ENCODE peak calls at places on chromosomes 12 and 14, in ten cellular contexts. One of them, this sample, is unnamed.

GRCh38 chr14:38721822-38722431 is 381.1 kb downstream of the SEC23A start:
- DNase-seq in left kidney: peak; percentile 79
- DNase-seq in cardiac muscle cell: peak; percentile 72
- DNase-seq in GM13977: peak; percentile 34
- DNase-seq in BE2C: peak; percentile 60
- DNase-seq in RWPE1: peak; percentile 3
- DNase-seq in NCI-H510A treated with DMSO at 0.1 percent for 48 hours: no peak
- DNase-seq in left cardiac atrium: peak; percentile 52
- DNase-seq in activated T-helper 9 cell treated with anti-CD3 and anti-CD28 coated beads, Interleukin-2, amount 50 U/mL, for 16 hours: no peak
- DNase-seq in fibroblast of the aortic adventitia: peak; percentile 43
- DNase-seq in this sample: peak; percentile 66

GRCh38 chr12:77384941-77385340 is 319.6 kb upstream of the E2F7 start:
- DNase-seq in left cardiac atrium: no peak
- DNase-seq in NCI-H510A treated with DMSO at 0.1 percent for 48 hours: no peak
- DNase-seq in cardiac muscle cell: no peak
- DNase-seq in fibroblast of the aortic adventitia: no peak
- DNase-seq in GM13977: no peak
- DNase-seq in activated T-helper 9 cell treated with anti-CD3 and anti-CD28 coated beads, Interleukin-2, amount 50 U/mL, for 16 hours: no peak
- DNase-seq in RWPE1: no peak
- DNase-seq in left kidney: no peak
- DNase-seq in BE2C: no peak
- DNase-seq in this sample: no peak

GRCh38 chr12:80001562-80001961 is 66.7 kb upstream of the PPP1R12A start:
- DNase-seq in left cardiac atrium: no peak
- DNase-seq in GM13977: no peak
- DNase-seq in fibroblast of the aortic adventitia: no peak
- DNase-seq in activated T-helper 9 cell treated with anti-CD3 and anti-CD28 coated beads, Interleukin-2, amount 50 U/mL, for 16 hours: no peak
- DNase-seq in cardiac muscle cell: no peak
- DNase-seq in BE2C: no peak
- DNase-seq in RWPE1: peak; percentile 72
- DNase-seq in left kidney: no peak
- DNase-seq in NCI-H510A treated with DMSO at 0.1 percent for 48 hours: no peak
- DNase-seq in this sample: no peak

GRCh38 chr12:125029756-125030358 is 35.4 kb upstream of the AACS start:
- DNase-seq in NCI-H510A treated with DMSO at 0.1 percent for 48 hours: no peak
- DNase-seq in cardiac muscle cell: no peak
- DNase-seq in left kidney: no peak
- DNase-seq in GM13977: no peak
- DNase-seq in fibroblast of the aortic adventitia: no peak
- DNase-seq in left cardiac atrium: no peak
- DNase-seq in activated T-helper 9 cell treated with anti-CD3 and anti-CD28 coated beads, Interleukin-2, amount 50 U/mL, for 16 hours: no peak
- DNase-seq in RWPE1: no peak
- DNase-seq in BE2C: no peak
- DNase-seq in this sample: peak; percentile 68

GRCh38 chr12:80781313-80781712 is 64.6 kb downstream of the MYF5 start:
- DNase-seq in cardiac muscle cell: no peak
- DNase-seq in GM13977: no peak
- DNase-seq in left cardiac atrium: no peak
- DNase-seq in NCI-H510A treated with DMSO at 0.1 percent for 48 hours: no peak
- DNase-seq in fibroblast of the aortic adventitia: no peak
- DNase-seq in left kidney: no peak
- DNase-seq in RWPE1: no peak
- DNase-seq in BE2C: no peak
- DNase-seq in activated T-helper 9 cell treated with anti-CD3 and anti-CD28 coated beads, Interleukin-2, amount 50 U/mL, for 16 hours: no peak
- DNase-seq in this sample: no peak

GRCh38 chr12:47650469-47650868 is 55.4 kb downstream of the RPAP3 start:
- DNase-seq in left kidney: no peak
- DNase-seq in fibroblast of the aortic adventitia: no peak
- DNase-seq in cardiac muscle cell: no peak
- DNase-seq in left cardiac atrium: no peak
- DNase-seq in activated T-helper 9 cell treated with anti-CD3 and anti-CD28 coated beads, Interleukin-2, amount 50 U/mL, for 16 hours: no peak
- DNase-seq in NCI-H510A treated with DMSO at 0.1 percent for 48 hours: no peak
- DNase-seq in BE2C: no peak
- DNase-seq in GM13977: no peak
- DNase-seq in RWPE1: no peak
- DNase-seq in this sample: no peak

GRCh38 chr12:29273178-29273843 is 107.7 kb downstream of the ERGIC2 start:
- DNase-seq in left kidney: no peak
- DNase-seq in RWPE1: no peak
- DNase-seq in cardiac muscle cell: no peak
- DNase-seq in fibroblast of the aortic adventitia: no peak
- DNase-seq in BE2C: no peak
- DNase-seq in left cardiac atrium: no peak
- DNase-seq in NCI-H510A treated with DMSO at 0.1 percent for 48 hours: no peak
- DNase-seq in activated T-helper 9 cell treated with anti-CD3 and anti-CD28 coated beads, Interleukin-2, amount 50 U/mL, for 16 hours: no peak
- DNase-seq in GM13977: no peak
- DNase-seq in this sample: no peak

GRCh38 chr12:19045421-19045820 is 84.1 kb upstream of the PLEKHA5 start:
- DNase-seq in fibroblast of the aortic adventitia: peak; percentile 42
- DNase-seq in BE2C: no peak
- DNase-seq in GM13977: no peak
- DNase-seq in NCI-H510A treated with DMSO at 0.1 percent for 48 hours: no peak
- DNase-seq in RWPE1: no peak
- DNase-seq in left kidney: peak; percentile 57
- DNase-seq in left cardiac atrium: no peak
- DNase-seq in cardiac muscle cell: peak; percentile 70
- DNase-seq in activated T-helper 9 cell treated with anti-CD3 and anti-CD28 coated beads, Interleukin-2, amount 50 U/mL, for 16 hours: no peak
- DNase-seq in this sample: no peak

GRCh38 chr14:99601301-99601945 is 2.6 kb downstream of the CCDC85C start:
- DNase-seq in fibroblast of the aortic adventitia: peak; percentile 58
- DNase-seq in left cardiac atrium: no peak
- DNase-seq in cardiac muscle cell: peak; percentile 23
- DNase-seq in activated T-helper 9 cell treated with anti-CD3 and anti-CD28 coated beads, Interleukin-2, amount 50 U/mL, for 16 hours: no peak
- DNase-seq in NCI-H510A treated with DMSO at 0.1 percent for 48 hours: peak; percentile 31
- DNase-seq in GM13977: no peak
- DNase-seq in left kidney: peak; percentile 78
- DNase-seq in RWPE1: no peak
- DNase-seq in BE2C: no peak
- DNase-seq in this sample: no peak

GRCh38 chr14:96088911-96089310 is 49.7 kb downstream of the C14orf132 start:
- DNase-seq in GM13977: no peak
- DNase-seq in left kidney: no peak
- DNase-seq in cardiac muscle cell: no peak
- DNase-seq in fibroblast of the aortic adventitia: no peak
- DNase-seq in activated T-helper 9 cell treated with anti-CD3 and anti-CD28 coated beads, Interleukin-2, amount 50 U/mL, for 16 hours: no peak
- DNase-seq in NCI-H510A treated with DMSO at 0.1 percent for 48 hours: no peak
- DNase-seq in RWPE1: no peak
- DNase-seq in BE2C: no peak
- DNase-seq in left cardiac atrium: no peak
- DNase-seq in this sample: no peak

GRCh38 chr12:127455347-127456265 is 811.4 kb upstream of the TMEM132C start:
- DNase-seq in BE2C: no peak
- DNase-seq in RWPE1: no peak
- DNase-seq in activated T-helper 9 cell treated with anti-CD3 and anti-CD28 coated beads, Interleukin-2, amount 50 U/mL, for 16 hours: no peak
- DNase-seq in cardiac muscle cell: no peak
- DNase-seq in fibroblast of the aortic adventitia: no peak
- DNase-seq in GM13977: peak; percentile 27
- DNase-seq in left cardiac atrium: no peak
- DNase-seq in NCI-H510A treated with DMSO at 0.1 percent for 48 hours: peak; percentile 63
- DNase-seq in left kidney: peak; percentile 61
- DNase-seq in this sample: peak; percentile 33

This sample was measured in D341Med.